ENCODE peak calls at places on chromosomes 3 and 15, in eight cellular contexts. One of them, this sample, is unnamed. For H3K4me1, the result is how much of the 10 kb centered on the place peaks cover.

GRCh38 chr3:148036331-148036881 is 627.2 kb downstream of the ZIC1 start:
- DNase-seq in RWPE2: no peak
- DNase-seq in hepatocyte: no peak
- DNase-seq in transverse colon: no peak
- DNase-seq in CD4-positive, CD25-positive, alpha-beta regulatory T cell: no peak
- DNase-seq in right cardiac atrium: no peak
- DNase-seq in fibroblast of lung: peak
- DNase-seq in uterus: no peak
- DNase-seq in this sample: no peak

GRCh38 chr3:48015451-48016182 is 599 bp downstream of the MAP4 start:
- DNase-seq in RWPE2: no peak
- DNase-seq in fibroblast of lung: peak
- DNase-seq in transverse colon: no peak
- DNase-seq in hepatocyte: no peak
- DNase-seq in uterus: no peak
- DNase-seq in CD4-positive, CD25-positive, alpha-beta regulatory T cell: no peak
- DNase-seq in right cardiac atrium: no peak
- DNase-seq in this sample: no peak

GRCh38 chr3:84692261-84692660 is 266.5 kb upstream of the CADM2 start:
- DNase-seq in hepatocyte: no peak
- DNase-seq in CD4-positive, CD25-positive, alpha-beta regulatory T cell: no peak
- DNase-seq in fibroblast of lung: no peak
- DNase-seq in right cardiac atrium: peak
- DNase-seq in RWPE2: no peak
- DNase-seq in uterus: no peak
- DNase-seq in transverse colon: no peak
- DNase-seq in this sample: no peak

GRCh38 chr15:25545017-25545416 is 106.2 kb upstream of the UBE3A start:
- DNase-seq in right cardiac atrium: no peak
- DNase-seq in RWPE2: no peak
- DNase-seq in CD4-positive, CD25-positive, alpha-beta regulatory T cell: no peak
- DNase-seq in transverse colon: no peak
- DNase-seq in uterus: no peak
- DNase-seq in hepatocyte: no peak
- DNase-seq in fibroblast of lung: peak
- DNase-seq in this sample: no peak

GRCh38 chr3:61637088-61638051 is 76.0 kb downstream of the PTPRG start:
- DNase-seq in transverse colon: peak
- DNase-seq in right cardiac atrium: peak
- DNase-seq in CD4-positive, CD25-positive, alpha-beta regulatory T cell: no peak
- DNase-seq in RWPE2: no peak
- DNase-seq in uterus: peak
- DNase-seq in hepatocyte: peak
- DNase-seq in fibroblast of lung: peak
- DNase-seq in this sample: no peak

GRCh38 chr3:197417451-197417850 is 119.0 kb upstream of the DLG1 start:
- DNase-seq in right cardiac atrium: no peak
- DNase-seq in fibroblast of lung: peak
- DNase-seq in transverse colon: no peak
- DNase-seq in uterus: no peak
- DNase-seq in CD4-positive, CD25-positive, alpha-beta regulatory T cell: no peak
- DNase-seq in RWPE2: no peak
- DNase-seq in hepatocyte: no peak
- DNase-seq in this sample: no peak

GRCh38 chr3:188400494-188401243 is 246.7 kb downstream of the LPP start:
- DNase-seq in fibroblast of lung: no peak
- DNase-seq in right cardiac atrium: no peak
- DNase-seq in uterus: no peak
- DNase-seq in transverse colon: no peak
- DNase-seq in RWPE2: no peak
- DNase-seq in CD4-positive, CD25-positive, alpha-beta regulatory T cell: no peak
- DNase-seq in hepatocyte: no peak
- DNase-seq in this sample: no peak

GRCh38 chr3:185825639-185826481 is 1.0 kb upstream of the IGF2BP2 start:
- DNase-seq in uterus: peak
- DNase-seq in transverse colon: peak
- DNase-seq in CD4-positive, CD25-positive, alpha-beta regulatory T cell: peak
- DNase-seq in hepatocyte: peak
- DNase-seq in right cardiac atrium: peak
- DNase-seq in fibroblast of lung: peak
- DNase-seq in RWPE2: peak
- DNase-seq in this sample: no peak

GRCh38 chr3:144499346-144499745 is 527.7 kb downstream of the DIPK2A start:
- DNase-seq in hepatocyte: no peak
- DNase-seq in fibroblast of lung: no peak
- DNase-seq in uterus: no peak
- DNase-seq in RWPE2: no peak
- DNase-seq in transverse colon: no peak
- DNase-seq in right cardiac atrium: no peak
- DNase-seq in CD4-positive, CD25-positive, alpha-beta regulatory T cell: no peak
- DNase-seq in this sample: no peak

GRCh38 chr15:22265056-22265945 is 185.0 kb downstream of the OR4M2 start:
- DNase-seq in hepatocyte: no peak
- DNase-seq in uterus: no peak
- DNase-seq in transverse colon: no peak
- DNase-seq in CD4-positive, CD25-positive, alpha-beta regulatory T cell: peak
- DNase-seq in right cardiac atrium: no peak
- DNase-seq in RWPE2: no peak
- DNase-seq in fibroblast of lung: no peak
- DNase-seq in this sample: no peak

GRCh38 chr15:73727330-73728018 is 25.7 kb downstream of the INSYN1 start:
- DNase-seq in transverse colon: no peak
- DNase-seq in hepatocyte: peak
- DNase-seq in right cardiac atrium: no peak
- DNase-seq in RWPE2: no peak
- DNase-seq in fibroblast of lung: peak
- DNase-seq in uterus: no peak
- DNase-seq in CD4-positive, CD25-positive, alpha-beta regulatory T cell: no peak
- DNase-seq in this sample: no peak

GRCh38 chr15:81666828-81667227 is 292.8 kb upstream of the TMC3 start:
- DNase-seq in right cardiac atrium: no peak
- DNase-seq in hepatocyte: no peak
- DNase-seq in RWPE2: no peak
- DNase-seq in transverse colon: no peak
- DNase-seq in CD4-positive, CD25-positive, alpha-beta regulatory T cell: no peak
- DNase-seq in uterus: no peak
- DNase-seq in fibroblast of lung: no peak
- DNase-seq in this sample: no peak

GRCh38 chr3:113167929-113168771 is 43.2 kb upstream of the BOC start:
- DNase-seq in fibroblast of lung: no peak
- DNase-seq in RWPE2: no peak
- DNase-seq in hepatocyte: peak
- DNase-seq in CD4-positive, CD25-positive, alpha-beta regulatory T cell: no peak
- DNase-seq in right cardiac atrium: no peak
- DNase-seq in transverse colon: no peak
- DNase-seq in uterus: peak
- DNase-seq in this sample: no peak

GRCh38 chr3:105997466-105997799 is 128.6 kb upstream of the CBLB start:
- DNase-seq in hepatocyte: no peak
- DNase-seq in CD4-positive, CD25-positive, alpha-beta regulatory T cell: no peak
- DNase-seq in uterus: no peak
- DNase-seq in right cardiac atrium: peak
- DNase-seq in fibroblast of lung: no peak
- DNase-seq in RWPE2: no peak
- DNase-seq in transverse colon: no peak
- DNase-seq in this sample: no peak

GRCh38 chr3:127881586-127881985 is 33.4 kb upstream of the KBTBD12 start:
- DNase-seq in fibroblast of lung: no peak
- DNase-seq in RWPE2: no peak
- DNase-seq in uterus: no peak
- DNase-seq in right cardiac atrium: no peak
- DNase-seq in CD4-positive, CD25-positive, alpha-beta regulatory T cell: no peak
- DNase-seq in hepatocyte: no peak
- DNase-seq in transverse colon: no peak
- DNase-seq in this sample: no peak

DNA sequence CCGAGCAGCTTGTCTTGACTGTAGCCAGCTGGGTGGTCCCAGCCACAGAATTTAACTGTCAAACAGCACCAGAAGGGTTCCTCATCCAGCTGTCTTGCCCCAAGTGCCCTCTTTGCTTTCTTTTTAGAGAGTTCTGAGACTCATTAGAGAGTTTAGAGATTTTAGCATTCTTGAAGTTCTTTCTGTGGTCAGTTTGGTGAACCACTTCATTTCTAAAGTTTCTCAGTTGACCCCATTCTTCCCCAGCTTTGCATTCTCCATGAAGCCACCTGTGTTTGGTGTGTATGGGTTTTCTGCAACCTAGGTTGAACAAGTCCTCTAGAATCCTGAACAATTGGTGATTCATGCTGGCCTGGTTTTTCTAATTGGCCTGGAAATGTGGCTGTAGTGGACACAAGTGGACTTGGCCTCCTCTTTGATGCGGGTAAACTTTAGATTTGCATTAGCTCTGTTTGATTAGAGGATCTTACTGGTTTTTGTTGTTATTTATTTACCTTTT is 33.7 kb downstream of the FLNB start:
- DNase-seq in RWPE2: no peak
- DNase-seq in right cardiac atrium: no peak
- DNase-seq in fibroblast of lung: peak
- DNase-seq in transverse colon: no peak
- DNase-seq in CD4-positive, CD25-positive, alpha-beta regulatory T cell: no peak
- DNase-seq in hepatocyte: no peak
- DNase-seq in uterus: no peak
- DNase-seq in this sample: no peak
- H3K4me1 ChIP-seq in RWPE2: half or more
- H3K4me1 ChIP-seq in right cardiac atrium: under half
- H3K4me1 ChIP-seq in fibroblast of lung: under half
- H3K4me1 ChIP-seq in transverse colon: half or more
- H3K4me1 ChIP-seq in CD4-positive, CD25-positive, alpha-beta regulatory T cell: under half
- H3K4me1 ChIP-seq in hepatocyte: half or more
- H3K4me1 ChIP-seq in uterus: under half
- H3K4me1 ChIP-seq in this sample: half or more

DNA sequence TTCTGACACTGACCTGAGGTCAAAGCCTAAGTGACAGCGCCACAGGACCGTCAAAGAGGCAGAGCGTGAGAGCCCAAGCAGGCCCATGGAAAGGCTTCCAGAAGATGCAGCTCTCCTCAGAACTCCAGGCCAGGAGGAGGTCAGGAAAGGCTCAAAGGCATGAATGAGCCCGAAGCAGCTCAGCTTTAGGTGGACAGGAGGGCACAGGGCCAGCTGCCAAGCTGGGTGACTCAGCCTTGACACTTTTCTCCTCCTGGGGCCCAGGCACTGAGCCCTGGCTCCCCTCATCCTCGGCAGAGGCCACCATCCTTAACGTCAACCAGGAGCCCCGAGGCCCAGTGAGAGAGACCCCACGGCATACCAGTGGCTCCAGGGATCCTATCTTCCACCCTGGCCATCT is 62.9 kb downstream of the ADCY5 start:
- DNase-seq in hepatocyte: no peak
- DNase-seq in CD4-positive, CD25-positive, alpha-beta regulatory T cell: no peak
- DNase-seq in transverse colon: no peak
- DNase-seq in right cardiac atrium: peak
- DNase-seq in RWPE2: no peak
- DNase-seq in fibroblast of lung: peak
- DNase-seq in uterus: peak
- DNase-seq in this sample: no peak
- H3K27ac ChIP-seq in hepatocyte: no peak
- H3K27ac ChIP-seq in CD4-positive, CD25-positive, alpha-beta regulatory T cell: no peak
- H3K27ac ChIP-seq in transverse colon: peak
- H3K27ac ChIP-seq in right cardiac atrium: peak
- H3K27ac ChIP-seq in RWPE2: no peak
- H3K27ac ChIP-seq in fibroblast of lung: no peak
- H3K27ac ChIP-seq in uterus: peak
- H3K27ac ChIP-seq in this sample: peak

GRCh38 chr3:30343861-30344260 is 262.5 kb upstream of the TGFBR2 start:
- DNase-seq in uterus: no peak
- DNase-seq in right cardiac atrium: no peak
- DNase-seq in CD4-positive, CD25-positive, alpha-beta regulatory T cell: no peak
- DNase-seq in hepatocyte: no peak
- DNase-seq in RWPE2: no peak
- DNase-seq in fibroblast of lung: no peak
- DNase-seq in transverse colon: no peak
- DNase-seq in this sample: no peak

GRCh38 chr3:30344288-30344687 is 262.1 kb upstream of the TGFBR2 start:
- DNase-seq in CD4-positive, CD25-positive, alpha-beta regulatory T cell: no peak
- DNase-seq in RWPE2: no peak
- DNase-seq in fibroblast of lung: no peak
- DNase-seq in hepatocyte: peak
- DNase-seq in transverse colon: no peak
- DNase-seq in uterus: no peak
- DNase-seq in right cardiac atrium: no peak
- DNase-seq in this sample: no peak

GRCh38 chr3:30347679-30348216 is 258.7 kb upstream of the TGFBR2 start:
- DNase-seq in RWPE2: no peak
- DNase-seq in CD4-positive, CD25-positive, alpha-beta regulatory T cell: peak
- DNase-seq in uterus: no peak
- DNase-seq in fibroblast of lung: peak
- DNase-seq in transverse colon: no peak
- DNase-seq in hepatocyte: no peak
- DNase-seq in right cardiac atrium: no peak
- DNase-seq in this sample: no peak

GRCh38 chr3:30349507-30349906 is 256.9 kb upstream of the TGFBR2 start:
- DNase-seq in fibroblast of lung: no peak
- DNase-seq in RWPE2: no peak
- DNase-seq in hepatocyte: no peak
- DNase-seq in CD4-positive, CD25-positive, alpha-beta regulatory T cell: no peak
- DNase-seq in uterus: no peak
- DNase-seq in right cardiac atrium: no peak
- DNase-seq in transverse colon: no peak
- DNase-seq in this sample: no peak

GRCh38 chr3:30346927-30347320 is 259.5 kb upstream of the TGFBR2 start:
- DNase-seq in right cardiac atrium: no peak
- DNase-seq in fibroblast of lung: no peak
- DNase-seq in RWPE2: no peak
- DNase-seq in transverse colon: no peak
- DNase-seq in CD4-positive, CD25-positive, alpha-beta regulatory T cell: no peak
- DNase-seq in uterus: no peak
- DNase-seq in hepatocyte: no peak
- DNase-seq in this sample: no peak
- H3K4me1 ChIP-seq in right cardiac atrium: under half
- H3K4me1 ChIP-seq in fibroblast of lung: under half
- H3K4me1 ChIP-seq in RWPE2: half or more
- H3K4me1 ChIP-seq in transverse colon: under half
- H3K4me1 ChIP-seq in CD4-positive, CD25-positive, alpha-beta regulatory T cell: under half
- H3K4me1 ChIP-seq in uterus: under half
- H3K4me1 ChIP-seq in hepatocyte: under half
- H3K4me1 ChIP-seq in this sample: half or more

GRCh38 chr3:69869643-69870042 is 129.9 kb upstream of the SAMMSON start:
- DNase-seq in RWPE2: no peak
- DNase-seq in uterus: no peak
- DNase-seq in fibroblast of lung: peak
- DNase-seq in transverse colon: no peak
- DNase-seq in CD4-positive, CD25-positive, alpha-beta regulatory T cell: no peak
- DNase-seq in right cardiac atrium: no peak
- DNase-seq in hepatocyte: peak
- DNase-seq in this sample: no peak

GRCh38 chr3:69871868-69872267 is 127.7 kb upstream of the SAMMSON start:
- DNase-seq in RWPE2: no peak
- DNase-seq in CD4-positive, CD25-positive, alpha-beta regulatory T cell: no peak
- DNase-seq in fibroblast of lung: no peak
- DNase-seq in uterus: no peak
- DNase-seq in hepatocyte: no peak
- DNase-seq in transverse colon: no peak
- DNase-seq in right cardiac atrium: no peak
- DNase-seq in this sample: no peak

GRCh38 chr3:69871256-69871655 is 128.3 kb upstream of the SAMMSON start:
- DNase-seq in transverse colon: no peak
- DNase-seq in RWPE2: no peak
- DNase-seq in CD4-positive, CD25-positive, alpha-beta regulatory T cell: no peak
- DNase-seq in right cardiac atrium: no peak
- DNase-seq in fibroblast of lung: no peak
- DNase-seq in uterus: no peak
- DNase-seq in hepatocyte: no peak
- DNase-seq in this sample: no peak

GRCh38 chr3:69869021-69869420 is 129.8 kb downstream of the MITF start:
- DNase-seq in fibroblast of lung: no peak
- DNase-seq in RWPE2: no peak
- DNase-seq in transverse colon: no peak
- DNase-seq in CD4-positive, CD25-positive, alpha-beta regulatory T cell: no peak
- DNase-seq in hepatocyte: no peak
- DNase-seq in uterus: no peak
- DNase-seq in right cardiac atrium: no peak
- DNase-seq in this sample: no peak

GRCh38 chr3:69872783-69873378 is 126.7 kb upstream of the SAMMSON start:
- DNase-seq in CD4-positive, CD25-positive, alpha-beta regulatory T cell: no peak
- DNase-seq in hepatocyte: no peak
- DNase-seq in transverse colon: no peak
- DNase-seq in fibroblast of lung: peak
- DNase-seq in RWPE2: no peak
- DNase-seq in right cardiac atrium: no peak
- DNase-seq in uterus: no peak
- DNase-seq in this sample: no peak
- H3K27ac ChIP-seq in CD4-positive, CD25-positive, alpha-beta regulatory T cell: no peak
- H3K27ac ChIP-seq in hepatocyte: no peak
- H3K27ac ChIP-seq in transverse colon: no peak
- H3K27ac ChIP-seq in fibroblast of lung: no peak
- H3K27ac ChIP-seq in RWPE2: no peak
- H3K27ac ChIP-seq in right cardiac atrium: peak
- H3K27ac ChIP-seq in uterus: no peak
- H3K27ac ChIP-seq in this sample: no peak